ENCODE peak calls at places on chromosomes 16 and 17, in four cellular contexts. One of them, this sample, is unnamed.

GRCh38 chr16:70730944-70731343 is 45.1 kb upstream of the MTSS2 start:
- DNase-seq in K562: no peak
- DNase-seq in HCT116: no peak
- DNase-seq in HepG2: no peak
- DNase-seq in this sample: no peak

GRCh38 chr17:65656390-65657250 is 95.2 kb upstream of the AXIN2 start:
- DNase-seq in HCT116: no peak
- DNase-seq in K562: no peak
- DNase-seq in HepG2: peak
- DNase-seq in this sample: no peak

GRCh38 chr16:83717814-83718213 is 90.0 kb upstream of the HSBP1 start:
- DNase-seq in HCT116: no peak
- DNase-seq in K562: no peak
- DNase-seq in HepG2: no peak
- DNase-seq in this sample: no peak

GRCh38 chr17:27109346-27109745 is 184.6 kb upstream of the WSB1 start:
- DNase-seq in HCT116: no peak
- DNase-seq in HepG2: no peak
- DNase-seq in K562: no peak
- DNase-seq in this sample: no peak

GRCh38 chr16:2500937-2501750 is 12.6 kb upstream of the ATP6V0C start:
- DNase-seq in K562: peak
- DNase-seq in HCT116: no peak
- DNase-seq in HepG2: peak
- DNase-seq in this sample: peak

GRCh38 chr17:21282231-21282630 is 2.3 kb upstream of the MAP2K3 start:
- DNase-seq in K562: no peak
- DNase-seq in HepG2: no peak
- DNase-seq in HCT116: peak
- DNase-seq in this sample: peak

GRCh38 chr16:58499615-58500328 is at the start of gene NDRG4:
- DNase-seq in K562: peak
- DNase-seq in HCT116: peak
- DNase-seq in HepG2: peak
- DNase-seq in this sample: no peak

GRCh38 chr17:33750943-33751701 is 458.0 kb upstream of the ASIC2 start:
- DNase-seq in K562: peak
- DNase-seq in HepG2: peak
- DNase-seq in HCT116: peak
- DNase-seq in this sample: peak

GRCh38 chr17:27582696-27583095 is 48.3 kb upstream of the LGALS9 start:
- DNase-seq in HepG2: no peak
- DNase-seq in K562: no peak
- DNase-seq in HCT116: no peak
- DNase-seq in this sample: no peak

GRCh38 chr16:26569793-26570192 is 496.9 kb upstream of the C16orf82 start:
- DNase-seq in K562: peak
- DNase-seq in HepG2: peak
- DNase-seq in HCT116: no peak
- DNase-seq in this sample: peak

GRCh38 chr17:382644-383533 is 30.3 kb upstream of the RPH3AL start:
- DNase-seq in HCT116: no peak
- DNase-seq in HepG2: peak
- DNase-seq in K562: peak
- DNase-seq in this sample: no peak

GRCh38 chr17:44786551-44787081 is 27.8 kb downstream of the ADAM11 start:
- DNase-seq in HepG2: no peak
- DNase-seq in K562: no peak
- DNase-seq in HCT116: no peak
- DNase-seq in this sample: no peak

GRCh38 chr16:19672378-19672777 is 45.6 kb downstream of the KNOP1 start:
- DNase-seq in K562: no peak
- DNase-seq in HepG2: no peak
- DNase-seq in HCT116: no peak
- DNase-seq in this sample: no peak

GRCh38 chr17:49497147-49498036 is 2.3 kb downstream of the NGFR start:
- DNase-seq in HCT116: no peak
- DNase-seq in K562: no peak
- DNase-seq in HepG2: no peak
- DNase-seq in this sample: no peak

GRCh38 chr17:78532922-78533640 is 44.1 kb downstream of the DNAH17 start:
- DNase-seq in HepG2: no peak
- DNase-seq in HCT116: peak
- DNase-seq in K562: no peak
- DNase-seq in this sample: no peak

GRCh38 chr17:28712037-28712704 is 483 bp upstream of the PROCA1 start:
- DNase-seq in HCT116: no peak
- DNase-seq in K562: peak
- DNase-seq in HepG2: no peak
- DNase-seq in this sample: no peak

GRCh38 chr16:79402356-79402755 is 198.2 kb downstream of the MAF start:
- DNase-seq in K562: peak
- DNase-seq in HepG2: no peak
- DNase-seq in HCT116: no peak
- DNase-seq in this sample: no peak

GRCh38 chr16:70805787-70806186 is 4.8 kb upstream of the VAC14 start:
- DNase-seq in K562: no peak
- DNase-seq in HCT116: no peak
- DNase-seq in HepG2: no peak
- DNase-seq in this sample: no peak

GRCh38 chr17:57102122-57102521 is 17.1 kb downstream of the AKAP1 start:
- DNase-seq in K562: no peak
- DNase-seq in HCT116: no peak
- DNase-seq in HepG2: no peak
- DNase-seq in this sample: no peak

GRCh38 chr16:89924298-89924924 is 1.3 kb downstream of the TUBB3 start:
- DNase-seq in HepG2: peak
- DNase-seq in HCT116: no peak
- DNase-seq in K562: peak
- DNase-seq in this sample: no peak

GRCh38 chr17:50953831-50954601 is 87.9 kb upstream of the TOB1 start:
- DNase-seq in K562: no peak
- DNase-seq in HCT116: no peak
- DNase-seq in HepG2: no peak
- DNase-seq in this sample: no peak
- TF ChIP-seq SIN3A in K562: no peak
- TF ChIP-seq SIN3A in HCT116: no peak
- TF ChIP-seq SIN3A in HepG2: no peak
- TF ChIP-seq SIN3A in this sample: no peak

DNA sequence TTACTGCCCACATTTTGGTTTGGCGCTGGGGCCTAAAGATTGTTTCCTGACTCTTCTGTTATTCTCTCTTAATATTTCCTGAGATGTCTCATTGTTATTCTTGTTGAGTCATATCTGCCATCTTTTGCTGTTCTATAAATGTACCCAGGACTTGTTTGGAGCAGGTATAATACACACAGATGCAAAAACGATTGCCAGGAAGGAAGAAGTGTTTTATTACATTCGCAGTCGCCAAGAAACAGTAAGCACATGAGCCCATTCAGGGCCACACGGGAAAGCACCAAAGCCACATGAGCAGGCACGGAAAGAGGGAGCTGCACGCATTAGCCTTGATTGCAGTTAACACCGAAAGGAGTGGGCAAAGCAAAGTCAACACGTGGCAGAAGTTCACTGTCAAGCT is 70.2 kb downstream of the ARHGAP44 start:
- DNase-seq in HepG2: no peak
- DNase-seq in K562: no peak
- DNase-seq in HCT116: no peak
- DNase-seq in this sample: no peak
- TF ChIP-seq REST in HepG2: no peak
- TF ChIP-seq REST in K562: no peak
- TF ChIP-seq REST in HCT116: no peak
- TF ChIP-seq REST in this sample: no peak

DNA sequence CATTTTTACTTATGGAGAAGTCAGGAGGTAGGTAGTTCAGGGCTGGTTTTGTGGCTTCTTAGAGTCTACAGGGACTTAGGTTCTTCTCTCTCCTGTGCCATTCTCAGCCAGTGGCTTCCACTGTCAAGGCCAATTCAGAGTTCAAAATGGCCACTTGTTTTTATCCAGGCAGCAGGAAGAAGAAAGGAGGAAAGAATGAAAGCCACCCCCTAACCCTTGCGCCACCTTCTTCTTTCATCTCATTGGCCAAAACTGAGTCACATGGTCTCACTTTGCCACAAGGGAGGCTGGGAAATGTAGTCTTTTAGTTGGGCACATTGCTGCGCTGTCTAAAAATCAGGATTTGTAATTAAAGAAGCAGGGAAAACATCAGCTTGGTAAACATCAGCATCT is 60.8 kb upstream of the MED9 start:
- DNase-seq in HCT116: peak
- DNase-seq in K562: peak
- DNase-seq in HepG2: peak
- DNase-seq in this sample: no peak
- TF ChIP-seq TCF7L2 in HCT116: no peak
- TF ChIP-seq TCF7L2 in K562: no peak
- TF ChIP-seq TCF7L2 in HepG2: no peak
- TF ChIP-seq TCF7L2 in this sample: no peak

DNA sequence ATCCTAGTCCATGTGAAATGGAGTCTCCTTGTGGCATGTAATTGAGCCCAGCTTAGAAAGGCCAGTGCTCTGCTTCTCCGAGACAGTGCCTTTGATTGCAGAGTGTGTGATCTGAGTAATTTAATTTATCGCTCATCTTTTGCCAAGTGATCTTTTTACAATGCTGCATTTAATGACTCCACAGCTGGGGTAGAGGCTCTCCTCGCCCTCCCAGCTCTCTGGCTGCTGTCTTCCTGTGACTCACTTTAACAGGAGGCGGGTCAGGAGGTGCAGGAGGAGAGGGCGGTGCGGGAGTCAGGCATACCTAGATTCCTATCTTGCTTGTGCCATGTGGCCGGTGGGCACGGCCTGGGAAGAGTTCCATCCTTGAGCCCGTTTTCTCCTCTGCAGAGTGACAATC is 113.4 kb upstream of the FOXF1 start:
- DNase-seq in HCT116: peak
- DNase-seq in K562: no peak
- DNase-seq in HepG2: no peak
- DNase-seq in this sample: no peak
- TF ChIP-seq SIN3A in HCT116: no peak
- TF ChIP-seq SIN3A in K562: no peak
- TF ChIP-seq SIN3A in HepG2: no peak
- TF ChIP-seq SIN3A in this sample: no peak

GRCh38 chr16:14668556-14669223 is 25.4 kb downstream of the PLA2G10 start:
- DNase-seq in K562: no peak
- DNase-seq in HCT116: no peak
- DNase-seq in HepG2: no peak
- DNase-seq in this sample: no peak

GRCh38 chr16:14672403-14672971 is 21.6 kb downstream of the PLA2G10 start:
- DNase-seq in K562: peak
- DNase-seq in HepG2: peak
- DNase-seq in HCT116: no peak
- DNase-seq in this sample: no peak

GRCh38 chr16:14667347-14668266 is 26.5 kb downstream of the PLA2G10 start:
- DNase-seq in HCT116: no peak
- DNase-seq in K562: no peak
- DNase-seq in HepG2: no peak
- DNase-seq in this sample: no peak

DNA sequence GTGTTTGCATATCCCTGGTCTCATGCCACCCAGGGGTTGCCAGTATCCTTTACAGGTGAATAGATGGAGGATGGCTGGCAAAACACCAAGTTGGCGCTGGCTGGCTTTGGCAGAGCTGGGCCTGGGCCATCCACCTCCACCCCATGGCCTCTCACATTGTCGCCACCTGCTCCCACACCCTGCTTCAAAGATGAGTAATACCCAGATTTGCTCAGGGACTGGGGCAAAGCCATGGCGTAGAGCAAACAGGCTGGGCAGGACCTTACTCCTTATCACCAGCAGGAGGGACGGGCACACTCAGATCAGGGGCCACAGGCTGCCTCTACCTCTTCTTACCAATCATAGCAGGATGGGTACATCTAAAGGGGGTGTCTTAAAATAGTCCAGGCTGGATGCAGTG is 24.3 kb downstream of the PLA2G10 start:
- DNase-seq in HCT116: no peak
- DNase-seq in HepG2: no peak
- DNase-seq in K562: no peak
- DNase-seq in this sample: no peak
- TF ChIP-seq REST in HCT116: no peak
- TF ChIP-seq REST in HepG2: no peak
- TF ChIP-seq REST in K562: no peak
- TF ChIP-seq REST in this sample: no peak

This sample was measured in Panc1.